ENCODE peak calls at places on chromosomes 3 and 15, in five cellular contexts. Z is T-helper 17 cell, P is HAP-1, Q is A673, W is MCF 10A. Y is an unnamed sample.
A peak's percentile ranks its signal among the peaks of the same experiment; 100 is the strongest.

GRCh38 chr3:186097663-186098451 is 11.0 kb downstream of the ETV5 start:
- DNase-seq in W (peak; percentile 76), Z (no peak), Q (peak; percentile 99), P (peak; percentile 89), Y (peak; percentile 31)

GRCh38 chr3:178385280-178385952 is 150.8 kb upstream of the KCNMB2 start:
- DNase-seq in Z (no peak), W (peak; percentile 51), Q (peak; percentile 64), P (peak; percentile 42), Y (peak; percentile 14)

GRCh38 chr3:141391298-141392017 is 23.2 kb downstream of the ZBTB38 start:
- DNase-seq in W (peak; percentile 53), P (no peak), Q (no peak), Z (no peak), Y (no peak)

GRCh38 chr3:125651246-125651645 is 55.9 kb upstream of the OSBPL11 start:
- DNase-seq in Z (no peak), W (peak; percentile 12), P (no peak), Q (peak; percentile 18), Y (no peak)

GRCh38 chr3:49519916-49520385 is 34.3 kb upstream of the BSN start:
- DNase-seq in Q (no peak), P (no peak), W (no peak), Z (no peak), Y (no peak)

GRCh38 chr3:128875556-128876120 is 3.8 kb upstream of the ACAD9 start:
- DNase-seq in Q (peak; percentile 35), W (no peak), P (peak; percentile 75), Z (peak; percentile 17), Y (no peak)

GRCh38 chr3:172146349-172146748 is 107.0 kb downstream of the FNDC3B start:
- DNase-seq in P (no peak), Z (no peak), W (no peak), Q (no peak), Y (no peak)

GRCh38 chr3:113143353-113143752 is 68.0 kb upstream of the BOC start:
- DNase-seq in Q (no peak), Z (no peak), P (no peak), W (no peak), Y (no peak)

GRCh38 chr3:148464246-148464645 is 233.5 kb upstream of the AGTR1 start:
- DNase-seq in Q (no peak), Z (no peak), P (no peak), W (no peak), Y (no peak)

GRCh38 chr15:85615930-85616329 is 178.8 kb downstream of the KLHL25 start:
- DNase-seq in P (peak; percentile 54), W (peak; percentile 47), Z (no peak), Q (peak; percentile 63), Y (no peak)

GRCh38 chr3:87136066-87136596 is 91.0 kb upstream of the CHMP2B start:
- DNase-seq in Q (no peak), P (no peak), W (no peak), Z (no peak), Y (no peak)

GRCh38 chr3:111747490-111747889 is 111.6 kb upstream of the PHLDB2 start:
- DNase-seq in Q (no peak), Z (no peak), W (peak; percentile 62), P (no peak), Y (no peak)

GRCh38 chr3:43997788-43998373 is 243.8 kb upstream of the TOPAZ1 start:
- DNase-seq in P (no peak), Z (no peak), Q (peak; percentile 31), W (no peak), Y (no peak)

GRCh38 chr3:106773795-106774194 is 603.4 kb upstream of the CCDC54 start:
- DNase-seq in W (no peak), Q (no peak), P (no peak), Z (no peak), Y (no peak)

GRCh38 chr3:188154758-188155574 is 1.0 kb downstream of the LPP start:
- DNase-seq in P (no peak), Q (no peak), W (no peak), Z (no peak), Y (no peak)

GRCh38 chr3:34159613-34160420 is 361.4 kb downstream of the PDCD6IP start:
- DNase-seq in W (no peak), P (no peak), Z (no peak), Q (no peak), Y (no peak)

GRCh38 chr3:79515072-79515471 is 252.7 kb downstream of the ROBO1 start:
- DNase-seq in W (no peak), Z (no peak), Q (peak; percentile 10), P (peak; percentile 89), Y (no peak)

GRCh38 chr15:68658151-68658550 is 79.4 kb downstream of the CORO2B start:
- DNase-seq in Q (no peak), W (no peak), P (peak; percentile 15), Z (no peak), Y (no peak)

GRCh38 chr15:94858011-94858410 is 626.6 kb downstream of the MCTP2 start:
- DNase-seq in Z (no peak), Q (no peak), P (no peak), W (no peak), Y (no peak)

GRCh38 chr3:127612966-127613365 is 14.8 kb downstream of the MCM2 start:
- DNase-seq in Z (no peak), P (no peak), Q (no peak), W (no peak), Y (no peak)

GRCh38 chr3:137105277-137105977 is 147.6 kb downstream of the IL20RB start:
- DNase-seq in W (peak; percentile 69), P (peak; percentile 52), Q (peak; percentile 77), Z (no peak), Y (peak; percentile 19)

GRCh38 chr3:170038434-170039110 is 777 bp downstream of the GPR160 start:
- DNase-seq in P (peak; percentile 64), Z (no peak), W (peak; percentile 5), Q (peak; percentile 35), Y (no peak)

GRCh38 chr3:127053026-127053425 is 70.1 kb downstream of the PLXNA1 start:
- DNase-seq in Z (no peak), W (no peak), P (no peak), Q (no peak), Y (no peak)

GRCh38 chr15:98177950-98178848 is 217.7 kb downstream of the ARRDC4 start:
- DNase-seq in Q (peak; percentile 83), W (peak; percentile 78), P (peak; percentile 46), Z (no peak), Y (peak; percentile 28)

GRCh38 chr3:150755902-150756301 is 7.1 kb downstream of the SIAH2 start:
- DNase-seq in Z (no peak), P (no peak), W (no peak), Q (no peak), Y (no peak)

GRCh38 chr3:64270861-64271260 is 45.6 kb upstream of the PRICKLE2 start:
- DNase-seq in P (no peak), Z (no peak), W (no peak), Q (no peak), Y (no peak)

GRCh38 chr3:186261638-186262037 is 100.4 kb downstream of the DGKG start:
- DNase-seq in Z (no peak), W (peak; percentile 33), Q (no peak), P (peak; percentile 30), Y (no peak)

GRCh38 chr3:48034000-48034516 is 17.8 kb upstream of the MAP4 start:
- DNase-seq in Z (no peak), P (peak; percentile 44), W (no peak), Q (no peak), Y (no peak)

GRCh38 chr15:62306851-62307504 is 141.9 kb upstream of the C2CD4B start:
- DNase-seq in Q (peak; percentile 72), W (peak; percentile 75), Z (no peak), P (peak; percentile 85), Y (peak; percentile 51)

GRCh38 chr3:58206406-58207011 is 4.3 kb downstream of the DNASE1L3 start:
- DNase-seq in Q (no peak), P (no peak), W (peak; percentile 64), Z (no peak), Y (no peak)

GRCh38 chr3:9280477-9281219 is 31.2 kb upstream of the SRGAP3 start:
- DNase-seq in W (no peak), Q (no peak), Z (no peak), P (no peak), Y (peak; percentile 49)

GRCh38 chr3:16871915-16872842 is 12.6 kb upstream of the PLCL2 start:
- DNase-seq in Q (no peak), Z (no peak), P (no peak), W (peak; percentile 36), Y (no peak)

GRCh38 chr15:26866298-26867198 is at the start of gene GABRA5:
- DNase-seq in W (no peak), Q (no peak), Z (no peak), P (peak; percentile 53), Y (peak; percentile 25)